ENCODE peak calls at places on chromosome 1, in four cellular contexts. One of them, this sample, is unnamed.

GRCh38 chr1:202029171-202029665 is 18.8 kb downstream of the ELF3 start:
- DNase-seq in HepG2: no peak
- DNase-seq in H1: no peak
- DNase-seq in K562: no peak
- DNase-seq in this sample: no peak

GRCh38 chr1:232682248-232682647 is 52.3 kb upstream of the SIPA1L2 start:
- DNase-seq in H1: no peak
- DNase-seq in K562: no peak
- DNase-seq in HepG2: no peak
- DNase-seq in this sample: no peak

GRCh38 chr1:76084029-76084627 is 9.6 kb downstream of the ST6GALNAC3 start:
- DNase-seq in HepG2: no peak
- DNase-seq in H1: no peak
- DNase-seq in K562: no peak
- DNase-seq in this sample: no peak

GRCh38 chr1:156622581-156623297 is 3.5 kb downstream of the HAPLN2 start:
- DNase-seq in K562: no peak
- DNase-seq in H1: no peak
- DNase-seq in HepG2: no peak
- DNase-seq in this sample: no peak

GRCh38 chr1:194535369-194535768 is 1349.0 kb upstream of the B3GALT2 start:
- DNase-seq in K562: peak
- DNase-seq in HepG2: no peak
- DNase-seq in H1: no peak
- DNase-seq in this sample: no peak

GRCh38 chr1:47571161-47571560 is 133.3 kb downstream of the FOXD2 start:
- DNase-seq in K562: no peak
- DNase-seq in H1: no peak
- DNase-seq in HepG2: no peak
- DNase-seq in this sample: no peak

GRCh38 chr1:66315675-66316074 is 218.3 kb upstream of the SGIP1 start:
- DNase-seq in HepG2: no peak
- DNase-seq in H1: no peak
- DNase-seq in K562: no peak
- DNase-seq in this sample: no peak

GRCh38 chr1:150973826-150974579 is 632 bp downstream of the CERS2 start:
- DNase-seq in HepG2: no peak
- DNase-seq in K562: no peak
- DNase-seq in H1: no peak
- DNase-seq in this sample: no peak

GRCh38 chr1:17798011-17798410 is 42.9 kb downstream of the ACTL8 start:
- DNase-seq in K562: no peak
- DNase-seq in H1: no peak
- DNase-seq in HepG2: no peak
- DNase-seq in this sample: no peak

GRCh38 chr1:23854568-23854967 is 13.5 kb downstream of the FUCA1 start:
- DNase-seq in HepG2: peak
- DNase-seq in K562: peak
- DNase-seq in H1: no peak
- DNase-seq in this sample: no peak

GRCh38 chr1:190067592-190067991 is 410.1 kb downstream of the BRINP3 start:
- DNase-seq in H1: no peak
- DNase-seq in HepG2: no peak
- DNase-seq in K562: no peak
- DNase-seq in this sample: peak

GRCh38 chr1:179554394-179554793 is 21.4 kb downstream of the NPHS2 start:
- DNase-seq in HepG2: no peak
- DNase-seq in H1: no peak
- DNase-seq in K562: no peak
- DNase-seq in this sample: no peak

GRCh38 chr1:85617582-85618237 is 37.1 kb downstream of the CCN1 start:
- DNase-seq in K562: no peak
- DNase-seq in H1: no peak
- DNase-seq in HepG2: no peak
- DNase-seq in this sample: no peak

GRCh38 chr1:42978317-42979036 is 19.8 kb upstream of the SLC2A1 start:
- DNase-seq in H1: no peak
- DNase-seq in HepG2: no peak
- DNase-seq in K562: no peak
- DNase-seq in this sample: no peak

GRCh38 chr1:8351693-8352470 is 34.0 kb downstream of the SLC45A1 start:
- DNase-seq in HepG2: peak
- DNase-seq in H1: no peak
- DNase-seq in K562: peak
- DNase-seq in this sample: no peak

GRCh38 chr1:224733021-224733911 is 117.1 kb downstream of the CNIH3 start:
- DNase-seq in HepG2: peak
- DNase-seq in K562: no peak
- DNase-seq in H1: no peak
- DNase-seq in this sample: peak

GRCh38 chr1:94698341-94698740 is 121.8 kb upstream of the SLC44A3 start:
- DNase-seq in HepG2: no peak
- DNase-seq in K562: no peak
- DNase-seq in H1: no peak
- DNase-seq in this sample: no peak

GRCh38 chr1:94058766-94059165 is 62.2 kb downstream of the ABCA4 start:
- DNase-seq in H1: no peak
- DNase-seq in HepG2: no peak
- DNase-seq in K562: no peak
- DNase-seq in this sample: no peak

GRCh38 chr1:18413906-18414305 is 66.8 kb upstream of the KLHDC7A start:
- DNase-seq in HepG2: no peak
- DNase-seq in K562: no peak
- DNase-seq in H1: no peak
- DNase-seq in this sample: no peak

GRCh38 chr1:44571712-44572571 is 102.3 kb downstream of the TMEM53 start:
- DNase-seq in HepG2: peak
- DNase-seq in H1: no peak
- DNase-seq in K562: peak
- DNase-seq in this sample: no peak

GRCh38 chr1:40312238-40313205 is 4.6 kb downstream of the COL9A2 start:
- DNase-seq in H1: no peak
- DNase-seq in HepG2: peak
- DNase-seq in K562: no peak
- DNase-seq in this sample: peak

GRCh38 chr1:38929054-38929453 is 12.6 kb downstream of the RHBDL2 start:
- DNase-seq in HepG2: no peak
- DNase-seq in K562: no peak
- DNase-seq in H1: no peak
- DNase-seq in this sample: no peak

GRCh38 chr1:241702436-241702835 is 50.4 kb downstream of the WDR64 start:
- DNase-seq in K562: no peak
- DNase-seq in HepG2: no peak
- DNase-seq in H1: no peak
- DNase-seq in this sample: no peak

GRCh38 chr1:108750476-108751191 is 4.2 kb downstream of the STXBP3 start:
- DNase-seq in K562: no peak
- DNase-seq in HepG2: no peak
- DNase-seq in H1: no peak
- DNase-seq in this sample: no peak

GRCh38 chr1:104648269-104648691 is 898.6 kb downstream of the AMY1C start:
- DNase-seq in H1: no peak
- DNase-seq in K562: no peak
- DNase-seq in HepG2: peak
- DNase-seq in this sample: no peak
- TF ChIP-seq HDAC2 in H1: no peak
- TF ChIP-seq HDAC2 in K562: no peak
- TF ChIP-seq HDAC2 in HepG2: no peak
- TF ChIP-seq HDAC2 in this sample: no peak

GRCh38 chr1:111488669-111489068 is 14.8 kb downstream of the ADORA3 start:
- DNase-seq in HepG2: no peak
- DNase-seq in H1: no peak
- DNase-seq in K562: no peak
- DNase-seq in this sample: no peak

GRCh38 chr1:111489604-111490003 is 13.8 kb downstream of the ADORA3 start:
- DNase-seq in H1: no peak
- DNase-seq in HepG2: no peak
- DNase-seq in K562: no peak
- DNase-seq in this sample: no peak

GRCh38 chr1:111483166-111483565 is 9.4 kb downstream of the C1orf162 start:
- DNase-seq in HepG2: no peak
- DNase-seq in H1: no peak
- DNase-seq in K562: no peak
- DNase-seq in this sample: no peak

GRCh38 chr1:111484391-111484790 is 10.6 kb downstream of the C1orf162 start:
- DNase-seq in HepG2: no peak
- DNase-seq in K562: no peak
- DNase-seq in H1: no peak
- DNase-seq in this sample: no peak

DNA sequence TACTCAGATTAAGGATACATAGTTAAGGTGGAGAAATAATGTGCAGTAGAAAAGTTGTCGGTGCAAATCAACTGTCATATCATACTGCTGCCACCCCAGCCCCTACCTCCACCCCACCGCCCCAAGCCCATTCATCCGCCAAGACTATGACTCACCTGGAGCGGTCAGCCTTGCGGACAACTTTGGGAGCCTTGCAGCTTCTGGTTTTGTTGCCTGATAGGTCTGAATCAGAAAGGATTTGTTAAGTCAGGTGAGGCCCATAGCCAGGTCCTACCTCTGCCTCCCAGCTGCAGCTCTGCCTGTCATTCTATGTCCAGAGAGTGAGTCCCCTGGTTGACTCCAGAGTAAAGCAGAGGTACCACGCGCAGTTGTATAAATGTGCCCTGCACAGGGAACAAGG is 12.6 kb downstream of the C1orf162 start:
- DNase-seq in HepG2: no peak
- DNase-seq in H1: no peak
- DNase-seq in K562: no peak
- DNase-seq in this sample: no peak
- TF ChIP-seq CREB1 in HepG2: no peak
- TF ChIP-seq CREB1 in H1: no peak
- TF ChIP-seq CREB1 in K562: no peak
- TF ChIP-seq CREB1 in this sample: no peak

GRCh38 chr1:86703696-86704455 is 500 bp upstream of the SH3GLB1 start:
- DNase-seq in HepG2: peak
- DNase-seq in H1: peak
- DNase-seq in K562: peak
- DNase-seq in this sample: peak

GRCh38 chr1:86705633-86705985 is 1.2 kb downstream of the SH3GLB1 start:
- DNase-seq in HepG2: no peak
- DNase-seq in H1: no peak
- DNase-seq in K562: no peak
- DNase-seq in this sample: no peak

GRCh38 chr1:86706018-86706417 is 1.6 kb downstream of the SH3GLB1 start:
- DNase-seq in HepG2: peak
- DNase-seq in H1: no peak
- DNase-seq in K562: no peak
- DNase-seq in this sample: no peak

GRCh38 chr1:86704456-86704971 is at the start of gene SH3GLB1:
- DNase-seq in HepG2: peak
- DNase-seq in K562: peak
- DNase-seq in H1: peak
- DNase-seq in this sample: peak

DNA sequence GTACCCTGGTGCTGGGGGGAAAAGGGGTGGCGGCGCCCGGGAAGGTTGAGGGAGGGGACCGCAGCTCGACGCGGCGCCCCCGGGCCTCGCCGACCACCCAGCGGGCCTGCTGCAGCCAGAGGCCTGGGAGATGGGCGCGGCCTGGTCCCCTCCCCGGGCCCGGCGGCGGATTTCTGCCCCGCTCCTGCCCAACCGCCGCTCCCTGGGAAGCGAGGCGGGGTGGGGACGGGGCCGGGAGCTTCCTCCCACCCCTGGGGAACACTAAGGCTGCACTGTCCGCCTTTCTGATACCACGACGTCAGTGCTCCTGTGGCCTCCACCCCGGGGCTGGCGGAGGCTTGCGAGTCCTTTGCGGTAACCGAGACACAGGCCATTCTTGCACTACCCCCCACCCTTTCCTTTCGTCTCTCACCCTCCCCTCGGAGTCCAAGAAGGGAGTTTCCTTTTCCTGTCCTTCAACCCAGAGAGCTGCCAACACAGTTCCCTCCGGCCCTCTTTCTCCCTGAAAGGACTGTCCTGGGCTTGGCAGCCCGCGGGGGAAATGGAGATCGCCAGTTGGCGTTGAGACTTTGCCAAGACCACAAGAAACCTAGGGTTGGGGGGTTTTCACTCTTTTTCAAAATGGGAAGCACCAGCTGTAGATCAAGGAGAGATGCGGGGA is 726 bp downstream of the SH3GLB1 start:
- DNase-seq in K562: peak
- DNase-seq in HepG2: peak
- DNase-seq in H1: peak
- DNase-seq in this sample: no peak
- TF ChIP-seq HDAC2 in K562: peak
- TF ChIP-seq HDAC2 in HepG2: no peak
- TF ChIP-seq HDAC2 in H1: no peak
- TF ChIP-seq HDAC2 in this sample: no peak

GRCh38 chr1:7047866-7048265 is 262.6 kb downstream of the CAMTA1 start:
- DNase-seq in HepG2: no peak
- DNase-seq in H1: no peak
- DNase-seq in K562: no peak
- DNase-seq in this sample: no peak

GRCh38 chr1:7048395-7048794 is 263.1 kb downstream of the CAMTA1 start:
- DNase-seq in HepG2: no peak
- DNase-seq in K562: no peak
- DNase-seq in H1: no peak
- DNase-seq in this sample: no peak

GRCh38 chr1:7052701-7053100 is 267.4 kb downstream of the CAMTA1 start:
- DNase-seq in H1: no peak
- DNase-seq in K562: no peak
- DNase-seq in HepG2: no peak
- DNase-seq in this sample: no peak

GRCh38 chr1:7049913-7050625 is 264.8 kb downstream of the CAMTA1 start:
- DNase-seq in HepG2: no peak
- DNase-seq in K562: no peak
- DNase-seq in H1: no peak
- DNase-seq in this sample: no peak

DNA sequence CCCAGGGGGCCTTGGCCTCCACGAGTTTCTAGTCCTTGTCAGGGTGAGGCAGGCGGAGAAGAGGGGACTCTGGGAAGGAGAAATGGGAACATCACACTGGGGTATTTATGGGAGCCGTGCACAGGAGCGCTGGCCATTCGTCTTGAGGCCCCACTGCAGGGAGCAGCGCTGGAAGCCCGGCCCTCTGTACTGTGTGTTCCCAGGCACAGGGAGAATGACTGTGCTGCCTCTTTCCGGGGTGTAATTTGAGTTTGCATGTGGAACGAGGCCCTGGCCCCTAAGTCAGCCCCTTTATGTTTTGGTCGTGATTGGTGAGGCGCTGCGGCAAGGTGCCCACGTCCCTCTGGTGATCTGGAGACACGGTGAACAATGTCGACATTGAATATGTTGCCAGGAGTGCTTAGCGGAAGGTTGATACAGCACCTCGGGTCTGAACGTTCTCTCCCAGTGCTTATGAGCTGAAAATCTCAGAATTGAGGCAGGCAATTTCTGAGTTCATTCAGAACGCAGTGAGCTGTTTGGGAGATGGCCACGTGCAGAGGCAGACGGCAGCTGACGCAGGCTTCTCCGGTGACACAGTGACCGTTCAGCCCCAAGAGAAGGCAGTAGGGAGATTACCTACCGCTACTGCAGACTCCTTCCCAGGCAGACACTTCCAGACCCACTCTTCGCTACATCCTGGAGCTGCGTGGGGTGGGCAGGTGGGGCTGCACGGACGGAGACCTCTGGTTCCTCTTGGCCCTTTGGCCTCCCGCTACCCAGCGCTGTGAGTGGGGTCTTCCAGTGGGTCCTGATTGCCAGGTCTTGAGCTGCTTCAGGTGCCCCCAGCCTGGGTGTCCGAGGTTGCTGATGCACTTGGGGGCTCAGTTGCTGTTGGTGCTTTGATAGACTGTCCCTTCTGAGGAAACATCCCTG is 265.8 kb downstream of the CAMTA1 start:
- DNase-seq in H1: no peak
- DNase-seq in HepG2: no peak
- DNase-seq in K562: no peak
- DNase-seq in this sample: no peak
- TF ChIP-seq CREB1 in H1: no peak
- TF ChIP-seq CREB1 in HepG2: no peak
- TF ChIP-seq CREB1 in K562: no peak
- TF ChIP-seq CREB1 in this sample: no peak